ENCODE peak calls at places on chromosomes 2 and 18, in nine cellular contexts. One of them, this sample, is unnamed.
A peak's percentile ranks its signal among the peaks of the same experiment; 100 is the strongest.

GRCh38 chr2:20429528-20429927 is 17.3 kb upstream of the RHOB start:
- DNase-seq in OCI-M1: peak; percentile 20
- DNase-seq in colonic mucosa: no peak
- DNase-seq in EH: no peak
- DNase-seq in central memory CD8-positive, alpha-beta T cell: no peak
- DNase-seq in memory B cell: peak; percentile 32
- DNase-seq in GM12891: no peak
- DNase-seq in C1 segment of cervical spinal cord: no peak
- DNase-seq in RWPE1: no peak
- DNase-seq in this sample: peak; percentile 67

GRCh38 chr2:55245411-55245810 is 12.9 kb downstream of the RPS27A start:
- DNase-seq in OCI-M1: no peak
- DNase-seq in colonic mucosa: no peak
- DNase-seq in EH: no peak
- DNase-seq in central memory CD8-positive, alpha-beta T cell: no peak
- DNase-seq in memory B cell: no peak
- DNase-seq in GM12891: no peak
- DNase-seq in C1 segment of cervical spinal cord: no peak
- DNase-seq in RWPE1: no peak
- DNase-seq in this sample: no peak

GRCh38 chr2:181104512-181105121 is 124.2 kb downstream of the UBE2E3 start:
- DNase-seq in OCI-M1: peak; percentile 82
- DNase-seq in colonic mucosa: peak; percentile 24
- DNase-seq in EH: peak; percentile 74
- DNase-seq in central memory CD8-positive, alpha-beta T cell: no peak
- DNase-seq in memory B cell: peak; percentile 29
- DNase-seq in GM12891: no peak
- DNase-seq in C1 segment of cervical spinal cord: no peak
- DNase-seq in RWPE1: peak; percentile 38
- DNase-seq in this sample: no peak

GRCh38 chr2:58046335-58046584 is 346 bp upstream of the VRK2 start:
- DNase-seq in OCI-M1: no peak
- DNase-seq in colonic mucosa: no peak
- DNase-seq in EH: no peak
- DNase-seq in central memory CD8-positive, alpha-beta T cell: no peak
- DNase-seq in memory B cell: no peak
- DNase-seq in GM12891: no peak
- DNase-seq in C1 segment of cervical spinal cord: no peak
- DNase-seq in RWPE1: no peak
- DNase-seq in this sample: no peak

GRCh38 chr2:134722728-134723127 is 3.9 kb upstream of the TMEM163 start:
- DNase-seq in OCI-M1: no peak
- DNase-seq in colonic mucosa: no peak
- DNase-seq in EH: no peak
- DNase-seq in central memory CD8-positive, alpha-beta T cell: no peak
- DNase-seq in memory B cell: no peak
- DNase-seq in GM12891: no peak
- DNase-seq in C1 segment of cervical spinal cord: no peak
- DNase-seq in RWPE1: no peak
- DNase-seq in this sample: no peak

GRCh38 chr2:71001592-71002570 is 7.2 kb upstream of the TEX261 start:
- DNase-seq in OCI-M1: no peak
- DNase-seq in colonic mucosa: no peak
- DNase-seq in EH: peak; percentile 16
- DNase-seq in central memory CD8-positive, alpha-beta T cell: no peak
- DNase-seq in memory B cell: no peak
- DNase-seq in GM12891: no peak
- DNase-seq in C1 segment of cervical spinal cord: no peak
- DNase-seq in RWPE1: no peak
- DNase-seq in this sample: no peak

GRCh38 chr2:68943581-68944568 is 8.8 kb downstream of the GKN2 start:
- DNase-seq in OCI-M1: peak; percentile 65
- DNase-seq in colonic mucosa: peak; percentile 65
- DNase-seq in EH: peak; percentile 75
- DNase-seq in central memory CD8-positive, alpha-beta T cell: peak; percentile 44
- DNase-seq in memory B cell: peak; percentile 64
- DNase-seq in GM12891: peak; percentile 23
- DNase-seq in C1 segment of cervical spinal cord: no peak
- DNase-seq in RWPE1: peak; percentile 55
- DNase-seq in this sample: peak; percentile 3

GRCh38 chr2:102619414-102620319 is at the start of gene SLC9A2:
- DNase-seq in OCI-M1: peak; percentile 68
- DNase-seq in colonic mucosa: peak; percentile 57
- DNase-seq in EH: no peak
- DNase-seq in central memory CD8-positive, alpha-beta T cell: no peak
- DNase-seq in memory B cell: no peak
- DNase-seq in GM12891: peak; percentile 18
- DNase-seq in C1 segment of cervical spinal cord: no peak
- DNase-seq in RWPE1: no peak
- DNase-seq in this sample: no peak

GRCh38 chr2:164841719-164842623 is at the start of gene COBLL1:
- DNase-seq in OCI-M1: peak; percentile 85
- DNase-seq in colonic mucosa: peak; percentile 91
- DNase-seq in EH: peak; percentile 75
- DNase-seq in central memory CD8-positive, alpha-beta T cell: no peak
- DNase-seq in memory B cell: peak; percentile 56
- DNase-seq in GM12891: peak; percentile 25
- DNase-seq in C1 segment of cervical spinal cord: peak; percentile 57
- DNase-seq in RWPE1: peak; percentile 73
- DNase-seq in this sample: no peak

GRCh38 chr18:78731423-78732032 is 248.1 kb upstream of the SALL3 start:
- DNase-seq in OCI-M1: no peak
- DNase-seq in colonic mucosa: no peak
- DNase-seq in EH: no peak
- DNase-seq in central memory CD8-positive, alpha-beta T cell: no peak
- DNase-seq in memory B cell: no peak
- DNase-seq in GM12891: no peak
- DNase-seq in C1 segment of cervical spinal cord: no peak
- DNase-seq in RWPE1: no peak
- DNase-seq in this sample: no peak

GRCh38 chr2:191638079-191638801 is 39.7 kb upstream of the NABP1 start:
- DNase-seq in OCI-M1: peak; percentile 57
- DNase-seq in colonic mucosa: peak; percentile 35
- DNase-seq in EH: peak; percentile 30
- DNase-seq in central memory CD8-positive, alpha-beta T cell: no peak
- DNase-seq in memory B cell: no peak
- DNase-seq in GM12891: no peak
- DNase-seq in C1 segment of cervical spinal cord: no peak
- DNase-seq in RWPE1: peak; percentile 18
- DNase-seq in this sample: no peak

GRCh38 chr2:222613715-222614331 is 42.1 kb downstream of the FARSB start:
- DNase-seq in OCI-M1: peak; percentile 66
- DNase-seq in colonic mucosa: no peak
- DNase-seq in EH: peak; percentile 62
- DNase-seq in central memory CD8-positive, alpha-beta T cell: no peak
- DNase-seq in memory B cell: peak; percentile 11
- DNase-seq in GM12891: peak; percentile 26
- DNase-seq in C1 segment of cervical spinal cord: no peak
- DNase-seq in RWPE1: peak; percentile 56
- DNase-seq in this sample: peak; percentile 10

GRCh38 chr2:209002054-209002453 is 421.8 kb upstream of the MAP2 start:
- DNase-seq in OCI-M1: no peak
- DNase-seq in colonic mucosa: no peak
- DNase-seq in EH: no peak
- DNase-seq in central memory CD8-positive, alpha-beta T cell: no peak
- DNase-seq in memory B cell: no peak
- DNase-seq in GM12891: no peak
- DNase-seq in C1 segment of cervical spinal cord: no peak
- DNase-seq in RWPE1: no peak
- DNase-seq in this sample: no peak

GRCh38 chr2:79713131-79713785 is 200.4 kb downstream of the CTNNA2 start:
- DNase-seq in OCI-M1: no peak
- DNase-seq in colonic mucosa: no peak
- DNase-seq in EH: peak; percentile 25
- DNase-seq in central memory CD8-positive, alpha-beta T cell: no peak
- DNase-seq in memory B cell: no peak
- DNase-seq in GM12891: no peak
- DNase-seq in C1 segment of cervical spinal cord: no peak
- DNase-seq in RWPE1: no peak
- DNase-seq in this sample: no peak

GRCh38 chr18:37335337-37335736 is 230.3 kb downstream of the CELF4 start:
- DNase-seq in OCI-M1: no peak
- DNase-seq in colonic mucosa: no peak
- DNase-seq in EH: peak; percentile 5
- DNase-seq in central memory CD8-positive, alpha-beta T cell: no peak
- DNase-seq in memory B cell: no peak
- DNase-seq in GM12891: no peak
- DNase-seq in C1 segment of cervical spinal cord: no peak
- DNase-seq in RWPE1: no peak
- DNase-seq in this sample: no peak

GRCh38 chr2:163649080-163649479 is 86.7 kb downstream of the FIGN start:
- DNase-seq in OCI-M1: no peak
- DNase-seq in colonic mucosa: no peak
- DNase-seq in EH: peak; percentile 21
- DNase-seq in central memory CD8-positive, alpha-beta T cell: no peak
- DNase-seq in memory B cell: no peak
- DNase-seq in GM12891: no peak
- DNase-seq in C1 segment of cervical spinal cord: no peak
- DNase-seq in RWPE1: peak; percentile 14
- DNase-seq in this sample: no peak

GRCh38 chr18:27656167-27656778 is 471.2 kb upstream of the CHST9 start:
- DNase-seq in OCI-M1: no peak
- DNase-seq in colonic mucosa: no peak
- DNase-seq in EH: peak; percentile 10
- DNase-seq in central memory CD8-positive, alpha-beta T cell: no peak
- DNase-seq in memory B cell: no peak
- DNase-seq in GM12891: no peak
- DNase-seq in C1 segment of cervical spinal cord: no peak
- DNase-seq in RWPE1: peak; percentile 16
- DNase-seq in this sample: no peak

GRCh38 chr2:200616193-200616592 is 30.4 kb downstream of the AOX1 start:
- DNase-seq in OCI-M1: no peak
- DNase-seq in colonic mucosa: no peak
- DNase-seq in EH: peak; percentile 65
- DNase-seq in central memory CD8-positive, alpha-beta T cell: no peak
- DNase-seq in memory B cell: no peak
- DNase-seq in GM12891: no peak
- DNase-seq in C1 segment of cervical spinal cord: no peak
- DNase-seq in RWPE1: no peak
- DNase-seq in this sample: no peak

GRCh38 chr18:8948471-8949149 is 153.9 kb upstream of the NDUFV2 start:
- DNase-seq in OCI-M1: peak; percentile 77
- DNase-seq in colonic mucosa: no peak
- DNase-seq in EH: peak; percentile 98
- DNase-seq in central memory CD8-positive, alpha-beta T cell: no peak
- DNase-seq in memory B cell: no peak
- DNase-seq in GM12891: no peak
- DNase-seq in C1 segment of cervical spinal cord: no peak
- DNase-seq in RWPE1: peak; percentile 86
- DNase-seq in this sample: no peak

GRCh38 chr2:101850450-101850849 is 141.3 kb upstream of the IL1R2 start:
- DNase-seq in OCI-M1: no peak
- DNase-seq in colonic mucosa: no peak
- DNase-seq in EH: no peak
- DNase-seq in central memory CD8-positive, alpha-beta T cell: no peak
- DNase-seq in memory B cell: no peak
- DNase-seq in GM12891: no peak
- DNase-seq in C1 segment of cervical spinal cord: no peak
- DNase-seq in RWPE1: peak; percentile 26
- DNase-seq in this sample: no peak

GRCh38 chr18:44325903-44326650 is 354.6 kb upstream of the SETBP1 start:
- DNase-seq in OCI-M1: peak; percentile 65
- DNase-seq in colonic mucosa: peak; percentile 75
- DNase-seq in EH: peak; percentile 61
- DNase-seq in central memory CD8-positive, alpha-beta T cell: no peak
- DNase-seq in memory B cell: no peak
- DNase-seq in GM12891: no peak
- DNase-seq in C1 segment of cervical spinal cord: no peak
- DNase-seq in RWPE1: peak; percentile 0
- DNase-seq in this sample: no peak

GRCh38 chr2:41294331-41294730 is 753.5 kb upstream of the PKDCC start:
- DNase-seq in OCI-M1: no peak
- DNase-seq in colonic mucosa: no peak
- DNase-seq in EH: no peak
- DNase-seq in central memory CD8-positive, alpha-beta T cell: no peak
- DNase-seq in memory B cell: no peak
- DNase-seq in GM12891: no peak
- DNase-seq in C1 segment of cervical spinal cord: no peak
- DNase-seq in RWPE1: no peak
- DNase-seq in this sample: no peak

GRCh38 chr2:130854301-130854700 is 17.6 kb downstream of the ARHGEF4 start:
- DNase-seq in OCI-M1: no peak
- DNase-seq in colonic mucosa: no peak
- DNase-seq in EH: no peak
- DNase-seq in central memory CD8-positive, alpha-beta T cell: no peak
- DNase-seq in memory B cell: no peak
- DNase-seq in GM12891: no peak
- DNase-seq in C1 segment of cervical spinal cord: no peak
- DNase-seq in RWPE1: no peak
- DNase-seq in this sample: no peak

GRCh38 chr18:9428862-9429661 is 46.3 kb upstream of the RALBP1 start:
- DNase-seq in OCI-M1: no peak
- DNase-seq in colonic mucosa: no peak
- DNase-seq in EH: no peak
- DNase-seq in central memory CD8-positive, alpha-beta T cell: no peak
- DNase-seq in memory B cell: no peak
- DNase-seq in GM12891: no peak
- DNase-seq in C1 segment of cervical spinal cord: no peak
- DNase-seq in RWPE1: peak; percentile 29
- DNase-seq in this sample: no peak

GRCh38 chr2:100884145-100884621 is 64.2 kb downstream of the NPAS2 start:
- DNase-seq in OCI-M1: peak; percentile 56
- DNase-seq in colonic mucosa: no peak
- DNase-seq in EH: no peak
- DNase-seq in central memory CD8-positive, alpha-beta T cell: no peak
- DNase-seq in memory B cell: no peak
- DNase-seq in GM12891: no peak
- DNase-seq in C1 segment of cervical spinal cord: no peak
- DNase-seq in RWPE1: no peak
- DNase-seq in this sample: no peak

GRCh38 chr2:239876241-239876947 is 148.7 kb downstream of the NDUFA10 start:
- DNase-seq in OCI-M1: no peak
- DNase-seq in colonic mucosa: peak; percentile 10
- DNase-seq in EH: no peak
- DNase-seq in central memory CD8-positive, alpha-beta T cell: no peak
- DNase-seq in memory B cell: no peak
- DNase-seq in GM12891: no peak
- DNase-seq in C1 segment of cervical spinal cord: no peak
- DNase-seq in RWPE1: no peak
- DNase-seq in this sample: no peak

GRCh38 chr2:214193943-214194342 is 216.9 kb upstream of the VWC2L start:
- DNase-seq in OCI-M1: no peak
- DNase-seq in colonic mucosa: no peak
- DNase-seq in EH: peak; percentile 77
- DNase-seq in central memory CD8-positive, alpha-beta T cell: no peak
- DNase-seq in memory B cell: no peak
- DNase-seq in GM12891: no peak
- DNase-seq in C1 segment of cervical spinal cord: no peak
- DNase-seq in RWPE1: no peak
- DNase-seq in this sample: no peak

GRCh38 chr2:219430633-219431615 is 3.7 kb upstream of the SPEG start:
- DNase-seq in OCI-M1: peak; percentile 39
- DNase-seq in colonic mucosa: no peak
- DNase-seq in EH: peak; percentile 58
- DNase-seq in central memory CD8-positive, alpha-beta T cell: no peak
- DNase-seq in memory B cell: no peak
- DNase-seq in GM12891: no peak
- DNase-seq in C1 segment of cervical spinal cord: peak; percentile 4
- DNase-seq in RWPE1: peak; percentile 40
- DNase-seq in this sample: no peak

GRCh38 chr2:241947401-241947800 is 77.9 kb downstream of the RTP5 start:
- DNase-seq in OCI-M1: no peak
- DNase-seq in colonic mucosa: no peak
- DNase-seq in EH: no peak
- DNase-seq in central memory CD8-positive, alpha-beta T cell: no peak
- DNase-seq in memory B cell: no peak
- DNase-seq in GM12891: no peak
- DNase-seq in C1 segment of cervical spinal cord: no peak
- DNase-seq in RWPE1: no peak
- DNase-seq in this sample: no peak

GRCh38 chr2:73981081-73981968 is 3.4 kb upstream of the TET3 start:
- DNase-seq in OCI-M1: peak; percentile 77
- DNase-seq in colonic mucosa: peak; percentile 65
- DNase-seq in EH: no peak
- DNase-seq in central memory CD8-positive, alpha-beta T cell: no peak
- DNase-seq in memory B cell: no peak
- DNase-seq in GM12891: peak; percentile 59
- DNase-seq in C1 segment of cervical spinal cord: no peak
- DNase-seq in RWPE1: no peak
- DNase-seq in this sample: no peak

GRCh38 chr2:45821558-45822271 is 170.2 kb downstream of the PRKCE start:
- DNase-seq in OCI-M1: no peak
- DNase-seq in colonic mucosa: peak; percentile 70
- DNase-seq in EH: peak; percentile 54
- DNase-seq in central memory CD8-positive, alpha-beta T cell: no peak
- DNase-seq in memory B cell: no peak
- DNase-seq in GM12891: no peak
- DNase-seq in C1 segment of cervical spinal cord: no peak
- DNase-seq in RWPE1: peak; percentile 77
- DNase-seq in this sample: no peak

This sample was measured in GM12864.